ENCODE peak calls at places on chromosomes 1 and 21, in four cellular contexts. A is K562, V is HL-60, K is GM12878. Q is an unnamed sample.

GRCh38 chr1:8015809-8016165 is 10.3 kb downstream of the ERRFI1 start:
- DNase-seq in K (no peak), V (no peak), A (no peak), Q (no peak)

GRCh38 chr1:109579044-109579443 is 30.6 kb downstream of the GNAI3 start:
- DNase-seq in K (no peak), A (no peak), V (no peak), Q (no peak)

GRCh38 chr21:16241021-16241420 is 511.2 kb downstream of the USP25 start:
- DNase-seq in V (no peak), K (no peak), A (no peak), Q (no peak)

GRCh38 chr1:116150368-116150767 is 39.2 kb downstream of the MAB21L3 start:
- DNase-seq in A (no peak), K (no peak), V (no peak), Q (no peak)

GRCh38 chr1:18618546-18619466 is 11.8 kb upstream of the PAX7 start:
- DNase-seq in A (no peak), V (no peak), K (no peak), Q (no peak)

GRCh38 chr1:45304311-45305081 is 22.2 kb upstream of the HPDL start:
- DNase-seq in A (peak), V (no peak), K (no peak), Q (no peak)

GRCh38 chr1:234976880-234977680 is 151.6 kb downstream of the TOMM20 start:
- DNase-seq in A (no peak), K (no peak), V (no peak), Q (no peak)

GRCh38 chr1:161484613-161485012 is 20.6 kb upstream of the FCGR2A start:
- DNase-seq in V (no peak), A (no peak), K (no peak), Q (no peak)

GRCh38 chr1:203051841-203052324 is 25.6 kb downstream of the PPFIA4 start:
- DNase-seq in A (no peak), V (no peak), K (no peak), Q (no peak)

GRCh38 chr1:203906932-203907331 is 45.5 kb downstream of the SNRPE start:
- DNase-seq in K (no peak), V (peak), A (no peak), Q (no peak)

DNA sequence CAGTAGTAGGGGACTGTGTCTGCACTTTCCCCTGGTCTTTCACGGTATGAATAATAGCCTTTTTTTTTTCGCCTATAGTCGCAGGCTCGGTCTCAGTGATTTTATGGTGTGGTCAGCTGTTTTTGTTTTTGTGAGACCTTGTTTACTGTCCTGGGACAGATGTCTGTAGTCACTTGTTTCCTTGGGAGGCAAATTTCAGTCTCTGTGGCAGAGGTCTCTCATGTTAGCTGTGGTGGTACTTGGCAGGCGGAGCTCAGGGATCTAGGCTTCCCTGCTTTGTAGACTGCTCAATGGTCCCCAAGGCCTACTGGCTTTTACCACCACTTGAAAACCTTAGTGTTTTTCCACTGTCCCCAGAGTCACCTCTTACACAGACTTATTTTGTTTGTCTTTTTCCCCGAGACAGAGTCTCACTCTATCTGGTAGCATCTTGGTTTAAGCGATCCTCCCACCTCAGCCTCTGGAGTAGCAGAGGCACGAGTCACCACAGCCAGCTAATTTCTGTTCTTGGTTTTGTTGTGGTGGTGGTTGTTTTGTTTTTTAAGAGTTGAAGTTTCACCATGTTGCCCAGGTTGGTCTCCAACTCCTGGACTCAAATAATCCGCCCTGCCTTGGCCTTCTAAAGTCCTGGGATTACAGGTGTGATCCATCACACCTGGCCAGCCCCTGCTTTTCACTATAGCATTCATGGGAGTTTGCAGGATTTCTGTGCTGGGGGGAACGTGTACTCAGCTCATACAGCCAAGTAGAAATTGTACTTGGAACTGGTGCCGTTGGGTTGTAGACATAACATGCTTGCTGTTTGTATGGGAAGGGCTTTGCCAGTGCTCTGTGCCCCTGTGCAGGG is 10.3 kb downstream of the RNU1-2 start:
- DNase-seq in V (no peak), K (no peak), A (no peak), Q (no peak)
- TF ChIP-seq SPI1 in V (no peak), K (no peak), A (no peak), Q (no peak)

GRCh38 chr1:53060580-53060979 is 1.4 kb upstream of the PODN start:
- DNase-seq in V (no peak), K (no peak), A (no peak), Q (no peak)

GRCh38 chr1:53062731-53063591 is 948 bp downstream of the PODN start:
- DNase-seq in V (no peak), A (no peak), K (no peak), Q (no peak)

GRCh38 chr1:53061859-53062714 is at the start of gene PODN:
- DNase-seq in A (peak), K (no peak), V (no peak), Q (no peak)

GRCh38 chr1:53063744-53064515 is 1.9 kb downstream of the PODN start:
- DNase-seq in A (peak), K (no peak), V (no peak), Q (no peak)

DNA sequence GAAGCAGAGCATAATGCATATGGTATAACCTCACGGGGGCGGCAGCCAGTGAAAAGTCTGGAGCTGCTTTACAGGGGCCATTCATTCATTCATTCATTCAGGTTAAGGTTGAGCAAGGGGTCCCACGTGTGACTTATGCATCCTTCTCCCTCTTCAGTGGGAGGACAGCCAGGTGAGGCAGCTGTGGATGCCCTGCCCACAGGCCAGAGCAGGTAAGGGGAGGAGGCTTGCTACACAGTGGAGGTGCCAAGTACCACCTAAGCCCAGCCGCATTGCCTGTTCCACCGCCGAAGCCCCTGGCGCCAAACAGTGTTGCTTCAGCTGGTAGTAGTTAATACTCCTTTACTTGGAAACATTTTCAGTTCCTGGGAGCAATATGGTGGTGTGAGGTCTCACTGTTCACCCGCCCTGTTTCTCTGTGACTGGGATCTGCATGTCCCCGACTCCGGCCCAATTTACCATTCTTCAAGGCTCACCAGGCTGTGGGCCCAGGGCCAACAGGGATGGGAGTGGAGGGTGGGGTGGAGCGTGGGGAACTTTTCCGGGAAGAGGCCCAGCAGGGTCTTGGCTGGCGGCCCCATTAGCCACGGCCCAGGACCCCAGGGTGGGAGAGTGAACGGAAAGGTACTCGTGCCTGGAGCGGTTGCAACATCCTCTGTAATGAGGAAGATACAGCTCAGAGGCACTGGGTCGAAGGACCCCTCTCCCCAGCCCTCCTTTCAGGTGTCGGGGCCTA is 722 bp upstream of the PODN start:
- DNase-seq in A (no peak), K (no peak), V (no peak), Q (no peak)
- TF ChIP-seq SPI1 in A (no peak), K (no peak), V (no peak), Q (no peak)

DNA sequence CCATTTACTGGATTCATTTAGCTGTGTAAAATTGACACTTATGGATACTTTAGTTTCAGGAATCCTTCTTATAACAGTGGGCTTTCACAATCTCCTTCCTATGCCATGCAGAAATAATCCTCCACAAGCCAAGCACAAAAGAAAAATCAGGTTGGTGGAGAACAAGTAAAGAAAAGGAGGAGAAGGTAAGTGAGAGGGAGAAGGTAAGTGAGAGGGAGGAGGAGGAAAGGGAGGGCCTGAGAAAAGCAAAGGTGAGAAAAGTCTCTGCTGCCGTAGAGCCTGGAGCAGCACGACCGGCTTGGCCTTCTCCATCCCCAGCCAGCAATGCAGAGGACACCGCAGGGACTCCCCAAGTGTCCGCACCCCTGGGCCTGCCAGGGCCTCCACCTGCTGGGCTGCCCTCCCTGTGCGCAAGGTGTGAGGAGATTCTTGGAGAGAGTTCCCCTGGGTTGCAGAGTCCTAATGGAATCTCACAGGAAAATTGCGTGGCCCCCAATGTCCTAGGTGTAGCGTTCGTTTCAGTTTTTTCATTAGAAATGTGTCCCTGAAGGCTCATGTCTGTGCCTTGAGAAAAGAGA is 39.0 kb downstream of the PRMT2 start:
- DNase-seq in A (no peak), K (no peak), V (no peak), Q (no peak)
- TF ChIP-seq SPI1 in A (no peak), K (no peak), V (no peak), Q (no peak)

GRCh38 chr1:178945763-178946266 is 74.9 kb upstream of the ANGPTL1 start:
- DNase-seq in V (no peak), A (no peak), K (no peak), Q (no peak)

GRCh38 chr1:178946416-178946815 is 75.5 kb upstream of the ANGPTL1 start:
- DNase-seq in A (no peak), V (no peak), K (no peak), Q (no peak)

GRCh38 chr1:178946855-178947687 is 76.2 kb upstream of the ANGPTL1 start:
- DNase-seq in A (no peak), V (no peak), K (no peak), Q (no peak)

GRCh38 chr1:178942285-178943218 is 71.7 kb upstream of the ANGPTL1 start:
- DNase-seq in A (no peak), K (no peak), V (no peak), Q (no peak)

GRCh38 chr1:178944729-178945128 is 73.9 kb upstream of the ANGPTL1 start:
- DNase-seq in V (no peak), K (no peak), A (no peak), Q (no peak)
- TF ChIP-seq SPI1 in V (no peak), K (no peak), A (no peak), Q (no peak)

GRCh38 chr1:85464497-85465098 is 361 bp downstream of the DDAH1 start:
- DNase-seq in V (no peak), A (no peak), K (no peak), Q (peak)

GRCh38 chr1:85463666-85464496 is 1.1 kb downstream of the DDAH1 start:
- DNase-seq in A (no peak), V (no peak), K (no peak), Q (no peak)

GRCh38 chr1:85467036-85467435 is 2.1 kb upstream of the DDAH1 start:
- DNase-seq in K (no peak), V (no peak), A (no peak), Q (no peak)

GRCh38 chr1:85465791-85466134 is 804 bp upstream of the DDAH1 start:
- DNase-seq in K (no peak), A (no peak), V (no peak), Q (no peak)

DNA sequence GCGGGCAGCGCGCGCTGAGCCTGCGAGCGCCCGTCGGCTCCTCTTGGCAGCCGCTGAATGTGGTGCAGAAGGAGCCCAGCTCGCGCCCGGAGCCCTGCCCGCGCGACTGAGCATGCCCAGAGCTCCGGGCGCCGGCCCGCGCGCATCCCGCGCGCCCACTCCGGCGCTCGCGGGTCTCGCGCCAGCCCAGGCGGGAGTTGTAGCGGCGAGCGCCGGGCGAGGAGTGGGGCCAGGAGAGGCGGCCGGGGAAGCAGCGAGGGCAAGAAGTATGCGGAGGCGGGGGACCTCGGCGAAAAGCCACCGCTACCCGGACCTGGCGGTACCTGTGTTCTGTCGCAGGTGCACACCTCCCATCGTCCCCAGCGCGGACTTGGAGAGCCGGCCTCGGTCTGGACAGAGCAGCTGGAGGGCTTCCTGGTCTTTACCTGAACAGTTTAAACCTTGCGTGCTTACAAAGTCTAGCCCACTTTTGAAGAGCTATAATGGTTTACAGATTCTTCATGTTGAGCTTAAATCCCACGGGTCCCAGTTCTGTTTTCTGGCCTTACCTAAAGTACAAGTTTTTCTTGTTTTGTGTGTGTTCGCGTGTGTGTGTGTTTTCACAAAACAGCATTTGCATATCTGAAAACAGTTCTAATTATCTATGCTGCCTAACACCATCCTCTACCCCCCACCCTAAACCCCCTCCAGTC is at the start of gene DDAH1:
- DNase-seq in V (no peak), K (no peak), A (no peak), Q (peak)
- TF ChIP-seq SPI1 in V (no peak), K (no peak), A (no peak), Q (no peak)

GRCh38 chr1:230170610-230171009 is 103.6 kb downstream of the GALNT2 start:
- DNase-seq in K (no peak), V (no peak), A (no peak), Q (no peak)

GRCh38 chr1:230170153-230170547 is 103.1 kb downstream of the GALNT2 start:
- DNase-seq in K (peak), V (no peak), A (no peak), Q (no peak)

GRCh38 chr1:230172016-230172356 is 104.9 kb downstream of the GALNT2 start:
- DNase-seq in K (no peak), A (no peak), V (no peak), Q (no peak)

GRCh38 chr1:230173176-230173575 is 106.1 kb downstream of the GALNT2 start:
- DNase-seq in A (no peak), K (no peak), V (no peak), Q (no peak)

DNA sequence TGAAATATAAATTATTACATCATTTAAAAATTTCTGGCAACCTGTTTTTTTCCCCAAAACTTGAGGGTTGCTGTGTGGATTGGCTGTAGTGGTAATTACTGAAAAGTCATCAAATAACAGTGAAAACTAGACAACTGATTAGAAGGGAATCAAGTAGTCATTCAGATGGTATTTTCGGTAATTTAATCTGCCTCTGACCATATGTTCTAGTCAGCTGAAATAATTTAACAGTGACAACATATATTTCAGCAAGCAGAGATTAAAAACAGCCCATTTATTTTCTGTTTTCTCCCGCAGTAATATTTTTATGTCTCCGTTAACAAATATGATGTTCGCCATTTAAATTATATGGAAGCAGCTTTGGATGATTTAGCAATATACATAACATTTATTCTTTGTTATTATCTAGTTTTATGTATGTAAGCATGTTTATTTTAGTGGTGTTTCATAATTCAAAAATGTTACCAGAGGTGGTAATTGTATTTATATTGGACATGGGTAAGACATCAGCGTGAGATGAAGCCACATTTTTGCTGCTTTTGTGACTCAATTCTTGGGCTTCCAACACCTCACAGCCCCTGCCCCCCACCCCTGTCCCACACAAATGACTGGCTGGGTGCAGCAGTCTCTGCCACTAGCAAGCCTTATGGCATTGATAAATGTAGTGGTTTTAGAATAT is 104.4 kb downstream of the GALNT2 start:
- DNase-seq in K (no peak), V (no peak), A (no peak), Q (no peak)
- TF ChIP-seq SPI1 in K (no peak), V (no peak), A (no peak), Q (no peak)

GRCh38 chr1:2383576-2383975 is 7.8 kb downstream of the MORN1 start:
- DNase-seq in V (no peak), A (no peak), K (no peak), Q (no peak)
- TF ChIP-seq SPI1 in V (no peak), A (no peak), K (no peak), Q (no peak)

GRCh38 chr1:172601046-172601630 is 57.8 kb upstream of the FASLG start:
- DNase-seq in K (no peak), V (no peak), A (no peak), Q (no peak)
- TF ChIP-seq SPI1 in K (no peak), V (no peak), A (no peak), Q (no peak)

DNA sequence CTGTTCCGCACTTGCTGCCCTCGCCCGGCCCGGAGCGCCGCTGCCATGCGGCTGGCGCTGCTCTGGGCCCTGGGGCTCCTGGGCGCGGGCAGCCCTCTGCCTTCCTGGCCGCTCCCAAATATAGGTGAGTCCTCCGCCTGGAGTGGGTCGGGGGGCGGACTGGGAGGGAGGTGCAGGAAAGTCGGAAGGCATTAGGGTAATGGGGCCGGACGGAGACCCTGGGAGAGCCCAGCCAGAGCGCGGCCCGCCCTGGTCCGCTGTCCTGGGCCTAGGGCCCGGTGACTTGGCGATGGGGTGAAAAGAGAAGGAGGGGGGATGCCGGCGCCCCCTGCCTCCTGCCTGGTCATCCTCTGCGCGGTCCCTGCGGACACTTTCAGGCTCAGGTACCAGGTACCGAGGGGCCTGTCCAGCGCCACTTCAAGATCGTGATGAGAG is 243 bp downstream of the ADAM15 start:
- DNase-seq in K (no peak), V (no peak), A (no peak), Q (no peak)
- TF ChIP-seq SPI1 in K (no peak), V (no peak), A (no peak), Q (no peak)

Q was measured in GM12891.